ENCODE peak calls at places on chromosomes 2 and 18, in four cellular contexts. G, V, J and F are unnamed samples.
A peak's percentile ranks its signal among the peaks of the same experiment; 100 is the strongest.

GRCh38 chr2:40242315-40242714 is 209.6 kb downstream of the SLC8A1 start:
- DNase-seq in V (no peak), G (no peak), J (no peak), F (no peak)

GRCh38 chr2:96547203-96547641 is 10.7 kb downstream of the ARID5A start:
- DNase-seq in V (peak; percentile 40), G (no peak), J (no peak), F (no peak)

GRCh38 chr2:177169810-177170514 is 42.6 kb upstream of the HNRNPA3 start:
- DNase-seq in V (no peak), G (no peak), J (no peak), F (no peak)

GRCh38 chr18:7950380-7951143 is 383.4 kb downstream of the PTPRM start:
- DNase-seq in G (no peak), J (peak; percentile 60), V (no peak), F (no peak)

GRCh38 chr18:48342588-48342987 is 66.6 kb downstream of the ZBTB7C start:
- DNase-seq in J (no peak), V (no peak), G (no peak), F (no peak)

GRCh38 chr2:24024018-24024417 is 14.1 kb downstream of the MFSD2B start:
- DNase-seq in J (no peak), G (no peak), V (no peak), F (no peak)

GRCh38 chr2:23330214-23330613 is 54.8 kb upstream of the KLHL29 start:
- DNase-seq in J (no peak), V (no peak), G (no peak), F (no peak)

GRCh38 chr2:37771600-37772088 is 100.2 kb upstream of the CDC42EP3 start:
- DNase-seq in V (no peak), G (no peak), J (no peak), F (no peak)

GRCh38 chr18:55314031-55314430 is 274.0 kb downstream of the TCF4 start:
- DNase-seq in J (no peak), G (no peak), V (no peak), F (no peak)

GRCh38 chr2:218839430-218839829 is 7.8 kb upstream of the PRKAG3 start:
- DNase-seq in G (no peak), J (no peak), V (no peak), F (no peak)

GRCh38 chr2:207042841-207043240 is 103.5 kb downstream of the CPO start:
- DNase-seq in G (no peak), J (no peak), V (no peak), F (no peak)

GRCh38 chr2:157439792-157440186 is 4.1 kb downstream of the CYTIP start:
- DNase-seq in V (no peak), G (no peak), J (no peak), F (no peak)

GRCh38 chr2:239688098-239688497 is 287.3 kb upstream of the HDAC4 start:
- DNase-seq in V (no peak), J (no peak), G (no peak), F (no peak)

GRCh38 chr2:62374301-62374960 is 131.6 kb downstream of the TMEM17 start:
- DNase-seq in J (no peak), G (no peak), V (no peak), F (no peak)

GRCh38 chr2:57549642-57550102 is 496.9 kb upstream of the VRK2 start:
- DNase-seq in J (no peak), V (no peak), G (no peak), F (no peak)

GRCh38 chr18:28045176-28045810 is 131.6 kb downstream of the CDH2 start:
- DNase-seq in V (no peak), J (peak; percentile 90), G (no peak), F (no peak)

GRCh38 chr2:86747708-86748627 is 27.9 kb downstream of the RMND5A start:
- DNase-seq in G (peak; percentile 32), V (no peak), J (peak; percentile 59), F (peak; percentile 57)

GRCh38 chr2:12931211-12931844 is 214.6 kb downstream of the TRIB2 start:
- DNase-seq in G (peak; percentile 51), J (no peak), V (no peak), F (no peak)

GRCh38 chr2:180442860-180443644 is 436.0 kb upstream of the CWC22 start:
- DNase-seq in J (peak; percentile 10), V (no peak), G (no peak), F (no peak)

GRCh38 chr2:227717687-227718567 is at the start of gene SLC19A3:
- DNase-seq in V (peak; percentile 93), G (no peak), J (peak; percentile 34), F (no peak)

GRCh38 chr2:69387770-69388481 is 899 bp upstream of the GFPT1 start:
- DNase-seq in G (no peak), V (no peak), J (no peak), F (no peak)

GRCh38 chr2:36354816-36355156 is 792 bp upstream of the CRIM1 start:
- DNase-seq in V (no peak), G (no peak), J (no peak), F (no peak)

GRCh38 chr18:49862656-49863385 is 49.5 kb upstream of the ACAA2 start:
- DNase-seq in J (no peak), G (no peak), V (no peak), F (no peak)

GRCh38 chr2:201780674-201781582 is at the start of gene ALS2:
- DNase-seq in V (peak; percentile 98), G (peak; percentile 99), J (peak; percentile 99), F (peak; percentile 99)

GRCh38 chr18:26894006-26894405 is 28.5 kb upstream of the AQP4 start:
- DNase-seq in J (no peak), V (no peak), G (no peak), F (no peak)

GRCh38 chr2:64945973-64946736 is 43.0 kb upstream of the SLC1A4 start:
- DNase-seq in V (peak; percentile 80), G (no peak), J (no peak), F (no peak)

GRCh38 chr2:40723194-40723593 is 271.3 kb upstream of the SLC8A1 start:
- DNase-seq in J (no peak), V (no peak), G (no peak), F (no peak)

GRCh38 chr18:58768293-58768974 is 96.2 kb upstream of the ZNF532 start:
- DNase-seq in G (no peak), V (peak; percentile 75), J (no peak), F (no peak)

GRCh38 chr2:42216712-42217111 is 47.6 kb downstream of the EML4 start:
- DNase-seq in J (no peak), G (no peak), V (no peak), F (no peak)

GRCh38 chr2:118121101-118121500 is 32.8 kb downstream of the INSIG2 start:
- DNase-seq in V (no peak), G (no peak), J (no peak), F (no peak)

GRCh38 chr2:118123561-118124232 is 35.4 kb downstream of the INSIG2 start:
- DNase-seq in V (no peak), J (peak; percentile 55), G (no peak), F (peak; percentile 99)

GRCh38 chr2:118124293-118124891 is 36.1 kb downstream of the INSIG2 start:
- DNase-seq in J (no peak), G (no peak), V (no peak), F (no peak)

GRCh38 chr2:118121986-118122767 is 33.9 kb downstream of the INSIG2 start:
- DNase-seq in G (no peak), J (no peak), V (no peak), F (no peak)

DNA sequence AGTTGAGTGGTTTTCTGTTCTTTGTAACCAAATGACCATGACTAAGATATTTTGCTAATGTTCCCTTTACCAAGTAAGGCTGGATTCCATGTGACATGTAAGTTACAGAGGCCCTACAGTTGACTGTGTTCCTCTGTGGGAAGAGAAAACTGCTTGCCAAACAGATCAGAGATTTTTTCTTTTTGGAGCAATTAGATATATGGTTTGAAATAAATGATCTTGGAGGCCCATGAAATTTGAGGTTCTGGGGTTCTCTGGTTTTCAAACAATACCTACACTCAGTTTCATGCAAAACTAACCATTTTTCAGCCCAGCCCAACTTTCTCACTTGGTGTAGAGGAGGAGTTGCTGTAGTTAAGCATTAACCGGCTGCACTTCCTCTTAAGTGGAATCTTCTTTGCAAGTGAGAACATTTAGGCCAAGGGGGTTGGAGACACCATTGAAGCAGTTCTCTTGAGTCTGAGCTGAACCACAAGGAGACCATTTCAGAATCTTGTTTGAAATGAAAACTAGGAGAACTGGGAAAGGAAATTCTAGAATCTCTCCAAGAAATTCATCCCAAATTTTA is 34.6 kb downstream of the INSIG2 start:
- DNase-seq in G (no peak), V (no peak), J (peak; percentile 53), F (no peak)
- H3K4me3 ChIP-seq in G (no peak overlapping the region), V (no peak overlapping the region), J (no peak overlapping the region), F (no peak overlapping the region)

DNA sequence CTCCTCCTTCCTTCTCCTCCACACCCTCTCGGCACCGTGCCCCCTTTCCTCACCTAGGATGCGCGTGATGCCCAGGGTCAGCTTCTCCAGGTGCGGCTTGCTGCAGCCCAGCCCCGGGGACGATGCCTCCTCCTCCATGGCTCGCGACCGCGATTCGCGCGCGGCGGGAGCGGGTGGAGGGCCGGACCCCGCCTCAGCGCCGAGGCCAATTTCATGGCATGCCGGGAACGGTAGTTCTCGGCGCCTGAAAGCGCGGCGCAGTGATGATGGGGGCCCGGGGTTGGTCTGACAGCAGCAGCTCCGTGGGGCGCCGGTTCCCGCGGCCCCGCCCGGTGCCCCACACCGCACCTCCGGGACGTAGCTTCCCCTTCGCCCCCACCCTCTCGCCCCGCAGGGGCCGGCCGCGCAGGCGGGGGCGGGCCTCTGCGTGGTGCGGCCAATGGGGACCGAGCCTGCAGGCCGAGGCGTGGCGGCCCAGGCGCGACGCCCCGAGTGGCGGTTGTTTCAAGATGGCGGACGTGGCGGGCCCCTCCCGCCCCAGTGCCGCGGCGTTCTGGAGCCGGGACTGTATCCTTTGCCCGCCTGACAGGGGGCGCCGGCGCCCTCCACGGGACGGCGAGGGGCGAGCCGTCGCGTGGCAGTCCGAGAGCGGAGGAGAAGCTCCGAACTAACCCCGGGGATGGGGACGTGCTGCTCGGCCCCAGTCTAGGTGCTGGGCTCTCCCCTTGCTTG is at the start of the genes KIAA1328 and TPGS2:
- DNase-seq in G (no peak), V (peak; percentile 91), J (no peak), F (peak; percentile 52)
- TF ChIP-seq CTCF in G (peak; percentile 68), V (peak; percentile 22), J (peak; percentile 42), F (peak; percentile 57)

GRCh38 chr2:3545788-3546478 is 12.2 kb downstream of the RNASEH1 start:
- DNase-seq in V (no peak), J (no peak), G (no peak), F (no peak)
- H3K36me3 ChIP-seq in V (peaks cover 6% of the 10 kb centered on the region), J (peaks cover 2% of the 10 kb centered on the region), G (peaks cover 27% of the 10 kb centered on the region), F (peaks cover 34% of the 10 kb centered on the region)

GRCh38 chr2:11009866-11010265 is 98.1 kb downstream of the KCNF1 start:
- DNase-seq in G (no peak), V (no peak), J (no peak), F (no peak)

GRCh38 chr2:11013196-11013595 is 101.5 kb downstream of the KCNF1 start:
- DNase-seq in G (no peak), J (no peak), V (no peak), F (no peak)

GRCh38 chr2:11011359-11011758 is 99.6 kb downstream of the KCNF1 start:
- DNase-seq in G (no peak), V (no peak), J (no peak), F (no peak)

GRCh38 chr2:11014026-11014425 is 102.3 kb downstream of the KCNF1 start:
- DNase-seq in G (no peak), V (no peak), J (no peak), F (no peak)

DNA sequence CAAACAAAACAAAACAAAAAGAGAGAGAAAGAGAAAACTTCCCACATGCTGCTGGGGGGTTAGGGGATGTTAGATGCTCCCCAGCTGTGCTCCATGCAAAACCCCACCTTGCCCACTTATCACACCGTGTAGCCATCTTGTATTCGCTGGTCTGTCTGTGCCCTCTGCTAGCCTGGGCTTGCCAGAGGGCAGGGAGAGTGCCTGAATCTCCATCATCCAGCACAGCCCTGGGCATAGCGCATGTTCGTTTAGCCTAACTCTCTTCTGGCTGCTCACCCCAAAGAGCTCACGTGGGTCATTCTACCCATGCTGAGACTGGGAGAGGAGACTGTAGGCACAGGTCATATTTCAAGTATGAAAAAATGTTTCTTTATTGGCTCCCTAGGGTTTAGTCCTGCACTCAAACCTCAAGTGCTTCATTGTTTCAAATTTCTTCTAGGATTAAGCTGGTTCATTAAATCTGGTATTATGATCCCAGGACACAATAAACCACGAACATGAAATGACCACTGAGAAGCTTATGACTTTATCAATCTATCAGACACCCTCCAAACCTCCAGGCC is 100.5 kb downstream of the KCNF1 start:
- DNase-seq in V (no peak), J (no peak), G (no peak), F (no peak)
- H3K4me3 ChIP-seq in V (no peak overlapping the region), J (no peak overlapping the region), G (no peak overlapping the region), F (no peak overlapping the region)